ENCODE peak calls at places on chromosomes 12 and 14, in ten cellular contexts. G, Z, E, J, X, C, R, Y, K and T are unnamed samples. For H3K9me3, the result is how much of the 10 kb centered on the place peaks cover.

GRCh38 chr14:61127099-61127498 is 146.1 kb downstream of the SLC38A6 start:
- DNase-seq in G (no peak), Z (no peak), E (no peak), J (no peak), X (no peak), C (no peak), R (no peak), Y (no peak), K (no peak), T (no peak)

GRCh38 chr14:63650336-63650952 is 8.8 kb upstream of the WDR89 start:
- DNase-seq in G (no peak), Z (no peak), E (peak), J (no peak), X (no peak), C (no peak), R (no peak), Y (peak), K (no peak), T (no peak)

GRCh38 chr12:14756331-14757143 is 46.7 kb downstream of the WBP11 start:
- DNase-seq in G (no peak), Z (peak), E (no peak), J (no peak), X (peak), C (no peak), R (no peak), Y (no peak), K (peak), T (no peak)

GRCh38 chr12:63276537-63277365 is 125.8 kb upstream of the AVPR1A start:
- DNase-seq in G (no peak), Z (peak), E (peak), J (no peak), X (peak), C (no peak), R (no peak), Y (no peak), K (peak), T (no peak)

GRCh38 chr12:25887367-25887766 is 71.1 kb upstream of the RASSF8 start:
- DNase-seq in G (no peak), Z (no peak), E (no peak), J (no peak), X (no peak), C (no peak), R (no peak), Y (no peak), K (no peak), T (no peak)

GRCh38 chr12:103442822-103443221 is 52.9 kb downstream of the C12orf42 start:
- DNase-seq in G (no peak), Z (no peak), E (no peak), J (no peak), X (no peak), C (no peak), R (no peak), Y (no peak), K (no peak), T (no peak)

GRCh38 chr12:14290951-14291350 is 74.5 kb upstream of the ATF7IP start:
- DNase-seq in G (no peak), Z (no peak), E (no peak), J (no peak), X (no peak), C (no peak), R (no peak), Y (no peak), K (no peak), T (no peak)

GRCh38 chr12:119710374-119710773 is 42.4 kb downstream of the PRKAB1 start:
- DNase-seq in G (no peak), Z (no peak), E (no peak), J (no peak), X (no peak), C (no peak), R (no peak), Y (no peak), K (peak), T (peak)

GRCh38 chr14:30834353-30834752 is 40.0 kb upstream of the COCH start:
- DNase-seq in G (no peak), Z (no peak), E (no peak), J (no peak), X (no peak), C (no peak), R (no peak), Y (no peak), K (no peak), T (no peak)
- H3K9me3 ChIP-seq in G (under half), Z (under half), E (under half), J (under half), X (under half), C (under half), R (under half), Y (under half), K (under half), T (under half)

GRCh38 chr12:34205401-34205800 is 183.1 kb downstream of the ALG10 start:
- DNase-seq in G (no peak), Z (no peak), E (no peak), J (no peak), X (no peak), C (no peak), R (no peak), Y (no peak), K (no peak), T (no peak)
- H3K9me3 ChIP-seq in G (under half), Z (under half), E (under half), J (under half), X (under half), C (under half), R (under half), Y (under half), K (under half), T (under half)

DNA sequence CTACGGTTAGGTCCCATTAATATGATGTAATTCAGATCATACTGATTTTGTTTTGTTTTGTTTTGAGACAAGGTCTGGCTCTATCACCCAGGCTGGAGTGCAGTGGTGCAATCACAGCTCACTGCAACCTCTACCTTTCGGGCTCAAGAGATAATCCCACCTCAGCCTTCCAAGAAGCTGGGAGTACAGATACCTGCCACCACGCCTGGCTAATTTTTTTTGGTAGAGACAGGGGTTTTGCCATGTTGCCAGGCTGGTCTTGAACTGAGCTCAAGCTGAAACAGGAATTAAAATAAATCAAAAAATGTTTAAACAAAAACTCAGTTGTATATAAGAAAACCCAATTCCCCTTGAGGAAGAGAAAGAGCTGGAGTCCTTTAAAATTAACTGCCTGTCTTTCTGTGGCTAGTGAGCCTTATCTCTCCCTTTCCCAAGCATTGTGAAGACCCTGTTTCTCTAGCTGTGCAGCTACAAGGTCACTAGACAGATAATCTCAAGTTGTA is 17.7 kb upstream of the ANAPC7 start:
- DNase-seq in G (no peak), Z (no peak), E (no peak), J (no peak), X (no peak), C (no peak), R (no peak), Y (no peak), K (no peak), T (no peak)
- H3K9me3 ChIP-seq in G (under half), Z (under half), E (under half), J (under half), X (under half), C (under half), R (under half), Y (under half), K (under half), T (under half)

GRCh38 chr12:132942611-132943010 is 13.5 kb downstream of the ZNF605 start:
- DNase-seq in G (no peak), Z (no peak), E (no peak), J (no peak), X (no peak), C (no peak), R (no peak), Y (no peak), K (no peak), T (no peak)

GRCh38 chr12:132948146-132949066 is 7.7 kb downstream of the ZNF605 start:
- DNase-seq in G (no peak), Z (no peak), E (no peak), J (no peak), X (no peak), C (no peak), R (no peak), Y (no peak), K (no peak), T (no peak)

GRCh38 chr12:132946507-132946820 is 9.6 kb downstream of the ZNF605 start:
- DNase-seq in G (no peak), Z (no peak), E (no peak), J (no peak), X (no peak), C (no peak), R (no peak), Y (no peak), K (no peak), T (no peak)

GRCh38 chr12:132949936-132950837 is 5.9 kb downstream of the ZNF605 start:
- DNase-seq in G (no peak), Z (no peak), E (no peak), J (no peak), X (no peak), C (no peak), R (no peak), Y (no peak), K (no peak), T (no peak)

DNA sequence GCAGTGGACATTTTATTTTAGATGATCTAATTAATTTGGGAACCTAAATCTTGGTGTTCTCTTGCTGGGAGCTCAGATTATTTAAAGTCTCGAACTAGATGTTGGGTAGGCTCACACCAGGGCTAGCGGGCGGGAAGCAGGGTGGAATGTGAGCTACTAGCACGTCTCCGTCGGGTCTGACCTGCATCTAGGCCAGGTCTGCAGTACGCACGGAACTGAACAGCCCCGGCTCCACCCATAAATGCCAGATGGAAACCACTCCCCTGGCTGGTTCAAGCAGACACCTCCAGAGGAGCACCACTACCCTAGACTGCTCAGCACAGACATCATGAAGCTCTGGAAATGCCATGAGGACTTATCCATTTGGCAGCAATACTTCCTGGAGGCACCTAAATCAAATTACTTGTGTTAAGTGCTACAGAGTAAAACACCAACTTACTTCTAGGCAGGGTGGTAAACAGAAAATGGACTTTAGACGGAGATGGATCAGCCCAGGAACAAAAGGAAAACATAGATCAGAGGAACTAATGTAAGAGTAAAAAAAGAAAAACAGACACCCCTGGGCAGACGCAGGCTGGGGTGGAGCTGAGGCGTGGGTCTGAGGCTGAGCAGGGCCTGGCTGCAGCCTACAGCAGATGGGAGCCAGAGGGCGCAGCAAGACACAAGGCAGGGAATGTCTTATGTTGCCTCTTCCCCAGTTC is 10.2 kb downstream of the ZNF605 start:
- DNase-seq in G (no peak), Z (no peak), E (no peak), J (no peak), X (no peak), C (no peak), R (no peak), Y (no peak), K (no peak), T (no peak)
- H3K9me3 ChIP-seq in G (half or more), Z (under half), E (under half), J (half or more), X (under half), C (half or more), R (under half), Y (under half), K (under half), T (under half)

GRCh38 chr14:89379891-89380820 is 36.9 kb downstream of the FOXN3 start:
- DNase-seq in G (no peak), Z (no peak), E (no peak), J (no peak), X (no peak), C (no peak), R (no peak), Y (no peak), K (no peak), T (no peak)

GRCh38 chr14:89374908-89375307 is 42.1 kb downstream of the FOXN3 start:
- DNase-seq in G (no peak), Z (no peak), E (no peak), J (no peak), X (no peak), C (no peak), R (no peak), Y (no peak), K (no peak), T (no peak)

GRCh38 chr14:89379006-89379405 is 38.0 kb downstream of the FOXN3 start:
- DNase-seq in G (no peak), Z (no peak), E (no peak), J (no peak), X (no peak), C (no peak), R (no peak), Y (no peak), K (no peak), T (peak)

GRCh38 chr14:89377544-89377943 is 39.5 kb downstream of the FOXN3 start:
- DNase-seq in G (no peak), Z (no peak), E (no peak), J (no peak), X (no peak), C (no peak), R (no peak), Y (no peak), K (no peak), T (no peak)

DNA sequence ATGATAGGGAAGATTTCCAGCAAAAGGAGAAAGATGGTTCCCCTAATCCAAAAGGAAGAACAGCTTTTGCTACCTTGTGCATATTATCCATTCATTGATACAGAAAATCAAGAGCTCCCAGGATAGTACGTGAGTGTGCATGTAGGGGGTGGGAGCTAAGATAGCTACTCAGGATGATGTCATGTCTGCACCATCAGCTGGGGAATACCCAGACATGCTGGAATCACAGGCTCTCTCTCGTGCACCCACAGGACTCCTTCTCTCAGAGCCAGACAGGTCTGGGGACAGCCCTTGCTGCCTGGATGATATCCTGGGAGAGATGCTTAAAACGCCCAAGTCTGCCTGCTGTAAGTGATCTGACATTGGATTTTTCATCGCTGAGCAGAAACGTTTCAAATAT is 38.9 kb downstream of the FOXN3 start:
- DNase-seq in G (no peak), Z (no peak), E (peak), J (no peak), X (no peak), C (no peak), R (no peak), Y (no peak), K (no peak), T (no peak)
- H3K9me3 ChIP-seq in G (under half), Z (under half), E (under half), J (under half), X (under half), C (under half), R (under half), Y (under half), K (under half), T (under half)

GRCh38 chr12:9043766-9044165 is 54.4 kb downstream of the KLRG1 start:
- DNase-seq in G (no peak), Z (no peak), E (no peak), J (no peak), X (no peak), C (no peak), R (no peak), Y (no peak), K (no peak), T (peak)
- H3K9me3 ChIP-seq in G (under half), Z (under half), E (under half), J (under half), X (under half), C (under half), R (under half), Y (under half), K (under half), T (under half)

DNA sequence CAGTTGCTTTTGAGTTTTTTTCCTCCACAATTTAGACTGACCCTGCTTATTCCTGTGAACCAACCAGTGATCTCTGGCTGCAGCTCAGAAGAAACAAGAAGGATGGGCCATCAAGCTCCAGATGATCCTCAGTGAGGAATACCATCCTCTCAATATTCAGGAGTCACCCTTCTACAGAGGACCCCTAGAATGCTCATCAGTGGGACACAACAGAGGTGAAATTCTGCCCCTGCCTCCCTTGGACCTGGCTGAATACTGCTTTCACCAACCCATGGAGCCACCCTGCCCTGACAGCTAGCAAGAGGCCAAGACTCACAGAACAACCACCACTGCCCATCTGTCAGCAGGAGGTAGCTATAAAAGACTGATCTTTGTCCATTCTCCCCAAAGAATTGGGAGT is 9.2 kb upstream of the DHRS2 start:
- DNase-seq in G (no peak), Z (no peak), E (no peak), J (no peak), X (no peak), C (no peak), R (no peak), Y (no peak), K (no peak), T (no peak)
- H3K9me3 ChIP-seq in G (under half), Z (under half), E (under half), J (under half), X (under half), C (under half), R (under half), Y (under half), K (under half), T (under half)

GRCh38 chr14:70803321-70804110 is 5.8 kb downstream of the MAP3K9 start:
- DNase-seq in G (no peak), Z (no peak), E (no peak), J (no peak), X (no peak), C (no peak), R (no peak), Y (no peak), K (no peak), T (no peak)

GRCh38 chr14:70804556-70805162 is 4.7 kb downstream of the MAP3K9 start:
- DNase-seq in G (no peak), Z (no peak), E (peak), J (no peak), X (peak), C (no peak), R (no peak), Y (no peak), K (peak), T (no peak)

GRCh38 chr14:70808023-70808401 is 1.3 kb downstream of the MAP3K9 start:
- DNase-seq in G (peak), Z (peak), E (no peak), J (no peak), X (peak), C (no peak), R (no peak), Y (peak), K (peak), T (no peak)

GRCh38 chr14:70801836-70802235 is 7.5 kb downstream of the MAP3K9 start:
- DNase-seq in G (no peak), Z (no peak), E (no peak), J (no peak), X (no peak), C (no peak), R (no peak), Y (no peak), K (peak), T (no peak)

GRCh38 chr14:70802379-70802778 is 6.9 kb downstream of the MAP3K9 start:
- DNase-seq in G (no peak), Z (no peak), E (no peak), J (no peak), X (no peak), C (no peak), R (no peak), Y (no peak), K (no peak), T (no peak)
- H3K9me3 ChIP-seq in G (under half), Z (under half), E (under half), J (under half), X (under half), C (under half), R (under half), Y (under half), K (under half), T (under half)